ENCODE peak calls at places on chromosomes 13 and 19, in five cellular contexts. V is HepG2, W is GM12878, S is K562, P is SK-N-SH. T is an unnamed sample.

GRCh38 chr19:45601524-45602522 is at the start of gene GPR4:
- DNase-seq in V (no peak), W (no peak), S (peak), P (peak), T (peak)

GRCh38 chr13:76398426-76398825 is 487.8 kb downstream of the KCTD12 start:
- DNase-seq in V (no peak), W (no peak), S (no peak), P (no peak), T (no peak)

GRCh38 chr19:49656456-49657109 is 9.1 kb downstream of the IRF3 start:
- DNase-seq in V (no peak), W (no peak), S (no peak), P (no peak), T (no peak)

GRCh38 chr19:55673889-55674288 is 1.1 kb upstream of the EPN1 start:
- DNase-seq in V (no peak), W (no peak), S (peak), P (no peak), T (no peak)

GRCh38 chr13:30690282-30691188 is 44.8 kb upstream of the ALOX5AP start:
- DNase-seq in V (no peak), W (no peak), S (no peak), P (no peak), T (no peak)

GRCh38 chr13:109465151-109465550 is 321.2 kb downstream of the IRS2 start:
- DNase-seq in V (no peak), W (no peak), S (no peak), P (no peak), T (no peak)

GRCh38 chr19:40388486-40388885 is 1.5 kb downstream of the HIPK4 start:
- DNase-seq in V (no peak), W (no peak), S (no peak), P (no peak), T (no peak)

GRCh38 chr13:55615080-55615479 is 1525.6 kb upstream of the PRR20A start:
- DNase-seq in V (no peak), W (no peak), S (no peak), P (no peak), T (no peak)

GRCh38 chr13:99969368-99969933 is 2.1 kb downstream of the ZIC5 start:
- DNase-seq in V (no peak), W (no peak), S (no peak), P (peak), T (no peak)

GRCh38 chr13:94054159-94054558 is 425.3 kb downstream of the DCT start:
- DNase-seq in V (no peak), W (no peak), S (no peak), P (peak), T (no peak)

GRCh38 chr13:69291292-69291906 is 816.2 kb upstream of the ATXN8OS start:
- DNase-seq in V (no peak), W (no peak), S (no peak), P (no peak), T (no peak)

GRCh38 chr13:50645092-50645491 is 198.4 kb downstream of the DLEU7 start:
- DNase-seq in V (no peak), W (no peak), S (no peak), P (no peak), T (no peak)

GRCh38 chr13:20249913-20250312 is 17.8 kb upstream of the GJB6 start:
- DNase-seq in V (no peak), W (no peak), S (no peak), P (no peak), T (no peak)

GRCh38 chr13:97224544-97225324 is 2.6 kb downstream of the MBNL2 start:
- DNase-seq in V (peak), W (no peak), S (peak), P (no peak), T (peak)

GRCh38 chr13:91684746-91685145 is 286.3 kb downstream of the GPC5 start:
- DNase-seq in V (no peak), W (no peak), S (no peak), P (no peak), T (no peak)

GRCh38 chr13:99028890-99029289 is 51.0 kb upstream of the DOCK9 start:
- DNase-seq in V (no peak), W (no peak), S (peak), P (no peak), T (no peak)

GRCh38 chr19:6065685-6066365 is 44.5 kb downstream of the RFX2 start:
- DNase-seq in V (peak), W (no peak), S (peak), P (no peak), T (no peak)
- TF ChIP-seq FOXM1 in V (no peak), W (no peak), S (no peak), P (no peak), T (no peak)

DNA sequence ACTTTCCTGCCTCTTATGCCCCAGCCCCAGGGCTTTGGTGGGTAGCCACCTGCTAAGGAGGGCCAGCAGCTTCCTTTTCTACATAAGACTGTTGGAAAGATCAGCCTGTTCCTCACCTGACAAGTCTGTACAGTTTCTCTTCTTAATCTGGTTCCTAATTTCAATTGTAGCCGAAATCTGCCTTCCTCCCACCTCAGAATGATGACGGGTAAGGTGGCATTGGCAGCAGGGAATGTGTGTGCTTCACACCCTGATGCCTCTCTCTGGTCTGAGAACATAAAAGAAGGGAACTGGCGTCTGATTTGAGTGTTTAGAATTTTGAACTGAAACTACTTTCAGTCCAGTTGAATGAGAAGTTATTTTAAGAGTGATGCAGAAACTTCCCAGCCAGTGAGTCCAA is 16.0 kb downstream of the MAU2 start:
- DNase-seq in V (no peak), W (no peak), S (no peak), P (no peak), T (no peak)
- TF ChIP-seq FOXM1 in V (no peak), W (no peak), S (no peak), P (no peak), T (no peak)

DNA sequence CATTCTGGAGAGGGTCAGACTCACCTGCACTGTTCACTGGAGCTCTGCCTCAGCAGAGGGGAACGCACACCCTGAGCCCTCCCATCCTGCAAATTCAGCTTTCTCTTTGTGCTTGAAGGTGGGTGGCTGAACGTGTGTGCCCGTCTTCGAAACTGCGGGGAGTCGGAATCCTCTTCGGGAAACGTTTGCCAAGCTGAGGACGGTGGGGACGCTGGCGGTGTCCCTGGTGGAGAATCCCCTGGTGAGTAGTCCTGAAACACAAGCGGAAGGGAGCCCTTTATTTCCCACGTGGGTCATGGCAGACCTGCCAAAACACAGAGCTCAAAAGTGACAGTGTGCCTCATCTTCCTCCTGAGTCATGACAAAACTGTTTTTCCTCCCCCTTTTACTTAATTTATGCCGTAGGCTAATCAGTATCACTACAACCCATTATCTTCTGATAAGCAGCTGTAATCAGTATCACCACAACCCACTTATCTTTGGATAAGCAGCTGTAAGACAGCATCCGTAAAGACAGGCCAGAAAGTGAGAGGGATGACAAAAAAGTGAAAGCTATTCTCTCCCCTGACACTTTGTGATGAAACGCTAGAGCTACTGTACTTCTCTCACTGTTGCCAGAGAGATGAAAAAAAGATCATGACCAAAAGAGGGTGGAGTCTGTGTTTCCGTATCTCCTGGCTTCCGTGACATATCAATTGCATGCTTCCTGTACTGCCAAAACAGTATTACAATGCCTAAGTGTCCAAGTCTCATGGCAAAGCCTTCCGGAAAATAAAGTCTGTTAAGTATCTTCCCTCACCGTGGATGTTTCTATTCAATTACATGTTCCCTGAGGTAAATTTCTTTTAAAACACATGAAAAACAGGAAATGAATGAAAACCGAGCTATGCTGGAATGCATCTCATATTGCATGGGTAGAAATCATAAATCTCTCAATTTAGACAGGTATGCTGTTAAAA is 155.5 kb downstream of the TBC1D4 start:
- DNase-seq in V (no peak), W (no peak), S (peak), P (peak), T (no peak)
- TF ChIP-seq FOXM1 in V (no peak), W (no peak), S (no peak), P (peak), T (no peak)

GRCh38 chr19:8611890-8612806 is 1.6 kb upstream of the ADAMTS10 start:
- DNase-seq in V (no peak), W (no peak), S (no peak), P (no peak), T (no peak)
- TF ChIP-seq FOXM1 in V (no peak), W (no peak), S (no peak), P (no peak), T (no peak)

DNA sequence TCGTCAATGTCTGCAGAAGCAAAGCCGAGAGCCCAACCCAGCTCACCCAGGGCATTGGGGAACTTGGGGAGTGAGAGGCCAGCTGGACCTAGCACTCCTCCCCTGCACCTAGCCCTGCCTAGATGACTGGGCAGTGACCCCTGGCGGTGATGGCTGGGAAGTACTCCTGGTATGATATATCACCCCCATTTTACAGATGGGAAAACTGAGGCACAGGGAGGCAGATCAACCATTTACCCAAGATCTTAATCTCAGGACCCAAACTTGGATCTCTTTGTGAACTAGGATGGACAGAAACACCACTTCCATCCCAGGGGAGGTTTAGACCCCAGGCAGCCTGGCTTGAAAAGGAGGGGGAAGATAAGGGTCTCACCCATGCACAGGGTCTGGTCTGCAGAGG is 43.5 kb downstream of the CCL25 start:
- DNase-seq in V (no peak), W (no peak), S (peak), P (no peak), T (no peak)
- TF ChIP-seq FOXM1 in V (no peak), W (no peak), S (no peak), P (no peak), T (no peak)

DNA sequence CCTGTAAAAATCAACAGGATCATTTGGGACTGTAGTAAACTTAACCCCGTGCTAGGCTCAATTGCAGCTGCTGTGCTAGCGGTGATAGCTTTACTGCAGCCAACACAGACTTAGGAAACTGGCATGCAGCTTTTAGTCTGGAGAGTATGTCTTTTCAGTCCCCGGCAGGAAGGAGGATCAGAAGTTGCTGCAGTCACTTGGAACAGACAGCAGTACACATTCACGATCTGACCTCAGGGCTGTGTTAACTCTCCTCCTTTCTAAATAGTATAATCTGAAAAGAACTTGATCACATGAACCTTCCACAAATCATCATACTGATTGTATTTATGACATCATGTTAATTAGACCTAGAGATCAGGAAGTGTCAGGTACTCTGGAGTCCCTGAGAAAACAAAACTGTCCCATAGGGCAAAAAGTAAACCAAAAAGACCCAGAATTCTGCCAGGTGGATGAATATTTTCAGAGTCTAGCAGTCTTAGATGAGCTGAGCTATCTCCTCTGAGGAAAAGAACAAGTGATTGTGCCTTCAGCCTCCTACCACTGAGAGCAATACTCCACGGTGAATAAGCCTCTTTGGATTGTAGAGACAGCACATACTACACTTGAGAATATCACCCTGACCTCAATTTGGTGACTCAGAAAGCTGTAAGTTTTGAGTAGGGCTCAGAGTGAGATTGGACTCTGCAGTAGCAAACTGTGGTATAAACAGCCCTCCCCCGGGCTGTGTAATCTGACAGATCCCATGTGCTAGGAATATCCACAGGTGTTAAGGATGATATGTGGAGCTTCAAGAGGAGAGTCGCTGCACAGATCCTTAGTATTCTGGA is 181.0 kb upstream of the GPR12 start:
- DNase-seq in V (no peak), W (no peak), S (no peak), P (no peak), T (no peak)
- TF ChIP-seq FOXM1 in V (no peak), W (no peak), S (no peak), P (no peak), T (no peak)

T was measured in HEK293T.